ENCODE peak calls at places on chromosomes 16 and 17, in nine cellular contexts. One of them, this sample, is unnamed.

GRCh38 chr16:14678748-14679497 is 15.2 kb downstream of the PLA2G10 start:
- DNase-seq in tibial nerve: no peak
- DNase-seq in esophagus squamous epithelium: no peak
- DNase-seq in stomach: no peak
- DNase-seq in A549: no peak
- DNase-seq in IMR-90: no peak
- DNase-seq in upper lobe of left lung: no peak
- DNase-seq in gastrocnemius medialis: no peak
- DNase-seq in thyroid gland: no peak
- DNase-seq in this sample: no peak

GRCh38 chr17:75551276-75551675 is 25.8 kb downstream of the LLGL2 start:
- DNase-seq in thyroid gland: no peak
- DNase-seq in gastrocnemius medialis: no peak
- DNase-seq in stomach: no peak
- DNase-seq in upper lobe of left lung: no peak
- DNase-seq in tibial nerve: no peak
- DNase-seq in esophagus squamous epithelium: no peak
- DNase-seq in IMR-90: no peak
- DNase-seq in A549: no peak
- DNase-seq in this sample: no peak

GRCh38 chr16:19520861-19521331 is 1.0 kb downstream of the GDE1 start:
- DNase-seq in tibial nerve: no peak
- DNase-seq in thyroid gland: no peak
- DNase-seq in stomach: peak; percentile 34
- DNase-seq in IMR-90: peak; percentile 54
- DNase-seq in gastrocnemius medialis: no peak
- DNase-seq in upper lobe of left lung: no peak
- DNase-seq in esophagus squamous epithelium: no peak
- DNase-seq in A549: no peak
- DNase-seq in this sample: peak; percentile 69

GRCh38 chr17:35185849-35186248 is 8.3 kb downstream of the SLC35G3 start:
- DNase-seq in IMR-90: no peak
- DNase-seq in gastrocnemius medialis: no peak
- DNase-seq in esophagus squamous epithelium: no peak
- DNase-seq in upper lobe of left lung: no peak
- DNase-seq in tibial nerve: no peak
- DNase-seq in A549: no peak
- DNase-seq in thyroid gland: no peak
- DNase-seq in stomach: no peak
- DNase-seq in this sample: no peak

GRCh38 chr16:18800674-18801196 is 614 bp downstream of the ARL6IP1 start:
- DNase-seq in A549: no peak
- DNase-seq in esophagus squamous epithelium: no peak
- DNase-seq in gastrocnemius medialis: no peak
- DNase-seq in IMR-90: no peak
- DNase-seq in stomach: no peak
- DNase-seq in thyroid gland: peak; percentile 23
- DNase-seq in tibial nerve: no peak
- DNase-seq in upper lobe of left lung: no peak
- DNase-seq in this sample: no peak

GRCh38 chr16:86041205-86041604 is 142.2 kb downstream of the IRF8 start:
- DNase-seq in IMR-90: no peak
- DNase-seq in tibial nerve: no peak
- DNase-seq in esophagus squamous epithelium: no peak
- DNase-seq in gastrocnemius medialis: no peak
- DNase-seq in upper lobe of left lung: no peak
- DNase-seq in stomach: no peak
- DNase-seq in A549: no peak
- DNase-seq in thyroid gland: no peak
- DNase-seq in this sample: no peak

GRCh38 chr16:64969221-64969620 is 152.6 kb downstream of the CDH11 start:
- DNase-seq in upper lobe of left lung: no peak
- DNase-seq in IMR-90: peak; percentile 16
- DNase-seq in thyroid gland: no peak
- DNase-seq in A549: no peak
- DNase-seq in tibial nerve: no peak
- DNase-seq in gastrocnemius medialis: no peak
- DNase-seq in esophagus squamous epithelium: no peak
- DNase-seq in stomach: no peak
- DNase-seq in this sample: no peak

GRCh38 chr16:49700222-49700927 is 155.5 kb downstream of the ZNF423 start:
- DNase-seq in thyroid gland: peak; percentile 20
- DNase-seq in upper lobe of left lung: no peak
- DNase-seq in tibial nerve: no peak
- DNase-seq in esophagus squamous epithelium: no peak
- DNase-seq in gastrocnemius medialis: no peak
- DNase-seq in stomach: no peak
- DNase-seq in IMR-90: no peak
- DNase-seq in A549: no peak
- DNase-seq in this sample: no peak

GRCh38 chr16:86110134-86110533 is 211.2 kb downstream of the IRF8 start:
- DNase-seq in thyroid gland: no peak
- DNase-seq in A549: no peak
- DNase-seq in upper lobe of left lung: no peak
- DNase-seq in stomach: no peak
- DNase-seq in gastrocnemius medialis: no peak
- DNase-seq in esophagus squamous epithelium: no peak
- DNase-seq in IMR-90: no peak
- DNase-seq in tibial nerve: no peak
- DNase-seq in this sample: no peak

DNA sequence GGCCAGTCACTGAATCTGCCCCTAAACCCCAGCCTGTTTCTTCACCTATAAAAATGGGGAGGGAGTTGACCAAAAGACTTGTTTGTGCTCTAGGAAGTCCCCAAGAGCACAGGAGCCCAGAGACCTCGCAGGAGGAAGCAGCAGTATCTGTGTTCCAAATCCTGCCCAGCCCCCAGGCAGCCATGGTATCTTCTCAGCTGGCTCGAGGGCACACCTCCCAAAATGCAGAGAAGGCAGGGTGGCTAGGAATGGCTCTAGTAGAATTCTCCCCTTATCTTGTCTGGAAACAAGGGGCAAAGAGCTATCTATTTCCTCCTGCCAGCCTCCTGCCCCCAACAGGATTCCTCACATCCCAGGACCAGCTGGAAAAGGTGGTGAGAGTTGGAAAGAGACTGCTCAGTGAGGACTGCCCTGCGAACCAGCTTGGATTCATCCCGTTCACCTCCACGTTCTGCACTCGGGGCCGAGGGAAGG is 8.6 kb upstream of the TSPOAP1 start:
- DNase-seq in gastrocnemius medialis: no peak
- DNase-seq in tibial nerve: no peak
- DNase-seq in IMR-90: peak; percentile 27
- DNase-seq in A549: no peak
- DNase-seq in upper lobe of left lung: no peak
- DNase-seq in stomach: no peak
- DNase-seq in thyroid gland: no peak
- DNase-seq in esophagus squamous epithelium: no peak
- DNase-seq in this sample: peak; percentile 78
- TF ChIP-seq POLR2A in gastrocnemius medialis: no peak
- TF ChIP-seq POLR2A in tibial nerve: no peak
- TF ChIP-seq POLR2A in IMR-90: no peak
- TF ChIP-seq POLR2A in A549: no peak
- TF ChIP-seq POLR2A in upper lobe of left lung: no peak
- TF ChIP-seq POLR2A in stomach: no peak
- TF ChIP-seq POLR2A in thyroid gland: no peak
- TF ChIP-seq POLR2A in esophagus squamous epithelium: no peak
- TF ChIP-seq POLR2A in this sample: no peak

DNA sequence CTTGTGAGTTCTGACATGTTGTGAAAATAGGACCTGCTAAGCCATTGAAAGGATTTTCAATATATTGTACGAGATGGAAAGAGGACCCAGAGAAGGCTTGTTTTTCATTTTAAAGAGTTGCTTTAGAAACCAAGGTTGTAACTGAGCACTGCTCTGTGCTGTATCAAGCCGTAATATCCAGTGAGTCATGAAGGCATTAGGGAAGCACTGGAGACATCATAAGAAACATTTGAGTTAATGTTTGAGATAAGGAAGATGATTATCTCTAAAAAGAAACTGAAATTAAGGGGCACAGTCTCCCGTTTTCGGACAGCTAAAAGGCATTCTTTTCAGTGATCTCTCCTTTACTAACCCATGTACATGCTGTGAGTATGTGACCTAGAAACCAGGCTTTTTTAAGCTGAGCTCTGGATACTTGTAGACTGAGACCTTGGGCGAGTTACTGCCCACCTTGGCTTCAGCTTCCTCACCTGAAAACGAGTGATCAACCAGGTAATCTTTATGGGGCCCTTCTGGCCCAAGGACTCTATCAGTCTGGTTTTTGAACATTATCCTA is 149.2 kb upstream of the TBX2 start:
- DNase-seq in thyroid gland: no peak
- DNase-seq in A549: no peak
- DNase-seq in IMR-90: peak; percentile 85
- DNase-seq in stomach: no peak
- DNase-seq in esophagus squamous epithelium: no peak
- DNase-seq in upper lobe of left lung: no peak
- DNase-seq in gastrocnemius medialis: no peak
- DNase-seq in tibial nerve: no peak
- DNase-seq in this sample: no peak
- H3K4me1 ChIP-seq in thyroid gland: peaks cover 72% of the 10 kb centered on the region
- H3K4me1 ChIP-seq in A549: peaks cover 44% of the 10 kb centered on the region
- H3K4me1 ChIP-seq in IMR-90: peaks cover 18% of the 10 kb centered on the region
- H3K4me1 ChIP-seq in stomach: peaks cover 67% of the 10 kb centered on the region
- H3K4me1 ChIP-seq in esophagus squamous epithelium: peaks cover 57% of the 10 kb centered on the region
- H3K4me1 ChIP-seq in upper lobe of left lung: peaks cover 45% of the 10 kb centered on the region
- H3K4me1 ChIP-seq in gastrocnemius medialis: peaks cover 28% of the 10 kb centered on the region
- H3K4me1 ChIP-seq in tibial nerve: peaks cover 56% of the 10 kb centered on the region
- H3K4me1 ChIP-seq in this sample: no peaks in the 10 kb centered on the region

GRCh38 chr16:1159325-1159972 is 6.5 kb downstream of the CACNA1H start:
- DNase-seq in esophagus squamous epithelium: no peak
- DNase-seq in gastrocnemius medialis: no peak
- DNase-seq in A549: no peak
- DNase-seq in thyroid gland: no peak
- DNase-seq in upper lobe of left lung: peak; percentile 74
- DNase-seq in tibial nerve: no peak
- DNase-seq in IMR-90: no peak
- DNase-seq in stomach: no peak
- DNase-seq in this sample: no peak
- H3K27ac ChIP-seq in esophagus squamous epithelium: peak overlapping the region; percentile 59
- H3K27ac ChIP-seq in gastrocnemius medialis: peak overlapping the region; percentile 52
- H3K27ac ChIP-seq in A549: no peak overlapping the region
- H3K27ac ChIP-seq in thyroid gland: peak overlapping the region; percentile 71
- H3K27ac ChIP-seq in upper lobe of left lung: peak overlapping the region; percentile 44
- H3K27ac ChIP-seq in tibial nerve: no peak overlapping the region
- H3K27ac ChIP-seq in IMR-90: no peak overlapping the region
- H3K27ac ChIP-seq in stomach: peak overlapping the region; percentile 76
- H3K27ac ChIP-seq in this sample: no peak overlapping the region

DNA sequence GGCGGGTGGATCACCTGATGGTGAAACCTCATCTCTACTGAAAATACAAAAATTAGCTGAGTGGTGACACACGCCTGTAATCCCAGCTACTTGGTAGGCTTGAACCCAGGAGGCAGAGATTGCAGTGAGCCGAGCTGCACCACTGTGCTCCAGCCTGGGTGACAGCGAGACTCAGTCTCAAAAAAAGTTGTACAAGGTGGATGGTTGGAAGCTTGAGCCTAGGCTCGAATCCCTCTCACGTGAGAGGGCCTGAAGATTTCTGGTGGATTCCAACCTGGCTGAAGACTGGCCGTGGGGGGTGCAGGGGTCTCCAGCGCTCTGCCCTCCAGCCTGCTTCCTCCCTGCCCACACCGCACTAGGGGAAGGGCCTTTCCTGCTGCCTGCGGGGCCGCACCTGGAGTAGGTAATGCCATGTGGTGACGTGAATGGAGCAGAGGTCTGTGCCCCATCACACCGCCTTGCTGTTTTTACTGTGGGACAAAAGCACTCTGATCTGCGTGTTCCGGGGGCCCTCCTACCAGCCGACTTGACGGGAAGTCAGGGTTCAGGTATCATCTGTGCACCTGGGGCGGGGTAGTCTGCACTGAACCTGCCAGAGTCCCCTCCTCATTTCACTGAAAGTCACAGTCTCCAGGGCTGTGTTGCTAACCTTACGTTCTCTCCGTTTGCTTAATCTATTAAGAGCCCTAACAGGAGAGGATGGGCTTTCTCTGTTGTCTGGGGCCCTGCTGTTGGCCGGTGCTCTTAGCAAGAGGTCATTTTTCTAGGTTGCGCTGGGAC is 4.2 kb downstream of the RPL13 start:
- DNase-seq in thyroid gland: no peak
- DNase-seq in IMR-90: no peak
- DNase-seq in upper lobe of left lung: no peak
- DNase-seq in tibial nerve: no peak
- DNase-seq in esophagus squamous epithelium: no peak
- DNase-seq in A549: no peak
- DNase-seq in gastrocnemius medialis: no peak
- DNase-seq in stomach: no peak
- DNase-seq in this sample: no peak
- TF ChIP-seq POLR2A in thyroid gland: no peak
- TF ChIP-seq POLR2A in IMR-90: no peak
- TF ChIP-seq POLR2A in upper lobe of left lung: peak; percentile 30
- TF ChIP-seq POLR2A in tibial nerve: no peak
- TF ChIP-seq POLR2A in esophagus squamous epithelium: no peak
- TF ChIP-seq POLR2A in A549: peak; percentile 22
- TF ChIP-seq POLR2A in gastrocnemius medialis: no peak
- TF ChIP-seq POLR2A in stomach: no peak
- TF ChIP-seq POLR2A in this sample: no peak

GRCh38 chr17:74281799-74282198 is 7.8 kb downstream of the DNAI2 start:
- DNase-seq in gastrocnemius medialis: no peak
- DNase-seq in stomach: no peak
- DNase-seq in A549: no peak
- DNase-seq in upper lobe of left lung: peak; percentile 76
- DNase-seq in esophagus squamous epithelium: no peak
- DNase-seq in tibial nerve: no peak
- DNase-seq in thyroid gland: peak; percentile 55
- DNase-seq in IMR-90: no peak
- DNase-seq in this sample: no peak
- H3K4me1 ChIP-seq in gastrocnemius medialis: no peaks in the 10 kb centered on the region
- H3K4me1 ChIP-seq in stomach: peaks cover 9% of the 10 kb centered on the region
- H3K4me1 ChIP-seq in A549: peaks cover 4% of the 10 kb centered on the region
- H3K4me1 ChIP-seq in upper lobe of left lung: peaks cover 3% of the 10 kb centered on the region
- H3K4me1 ChIP-seq in esophagus squamous epithelium: peaks cover 8% of the 10 kb centered on the region
- H3K4me1 ChIP-seq in tibial nerve: peaks cover 13% of the 10 kb centered on the region
- H3K4me1 ChIP-seq in thyroid gland: no peaks in the 10 kb centered on the region
- H3K4me1 ChIP-seq in IMR-90: no peaks in the 10 kb centered on the region
- H3K4me1 ChIP-seq in this sample: no peaks in the 10 kb centered on the region

DNA sequence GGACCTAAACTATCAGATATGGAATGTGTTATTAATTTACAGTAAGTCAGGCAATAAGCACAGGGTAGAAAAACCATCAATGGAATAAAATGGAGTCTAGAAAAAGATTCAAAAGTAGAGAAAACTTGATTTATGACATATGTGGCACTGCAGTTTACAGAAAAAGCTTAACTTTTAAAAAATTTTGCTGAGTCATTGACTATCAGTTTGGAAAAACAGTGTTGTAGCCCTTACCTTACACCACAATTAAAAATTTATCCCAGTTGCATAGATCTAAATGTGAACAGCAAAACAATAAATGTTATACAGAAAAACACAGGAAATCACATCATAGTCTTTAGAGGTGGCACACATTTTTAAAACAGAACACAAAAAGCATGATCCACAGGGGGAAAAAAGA is 108.5 kb downstream of the USP22 start:
- DNase-seq in thyroid gland: no peak
- DNase-seq in tibial nerve: no peak
- DNase-seq in A549: no peak
- DNase-seq in gastrocnemius medialis: no peak
- DNase-seq in IMR-90: no peak
- DNase-seq in upper lobe of left lung: no peak
- DNase-seq in esophagus squamous epithelium: no peak
- DNase-seq in stomach: no peak
- DNase-seq in this sample: no peak
- H3K27ac ChIP-seq in thyroid gland: no peak overlapping the region
- H3K27ac ChIP-seq in tibial nerve: no peak overlapping the region
- H3K27ac ChIP-seq in A549: peak overlapping the region; percentile 36
- H3K27ac ChIP-seq in gastrocnemius medialis: no peak overlapping the region
- H3K27ac ChIP-seq in IMR-90: no peak overlapping the region
- H3K27ac ChIP-seq in upper lobe of left lung: no peak overlapping the region
- H3K27ac ChIP-seq in esophagus squamous epithelium: no peak overlapping the region
- H3K27ac ChIP-seq in stomach: no peak overlapping the region
- H3K27ac ChIP-seq in this sample: no peak overlapping the region